ENCODE peak calls at places on chromosomes 12 and 14, in ten cellular contexts. T is astrocyte of the cerebellum; S is NCI-H82; B is heart left ventricle; W is effector memory CD8-positive, alpha-beta T cell; Y is RPMI7951; I is AG20443; Z is stimulated activated CD4-positive, alpha-beta T cell treated with anti-CD3 and anti-CD28 coated beads, Interleukin-2, amount 100 ng/mL, for 48 hours; G is germinal center; O is activated naive CD4-positive, alpha-beta T cell treated with Interleukin-2 at 50 U/mL for 16 hours. A is an unnamed sample.
A peak's percentile ranks its signal among the peaks of the same experiment; 100 is the strongest.

GRCh38 chr12:132352896-132353800 is 23.8 kb upstream of the GALNT9 start:
- DNase-seq in T (no peak), S (peak; percentile 59), B (peak; percentile 55), W (no peak), Y (no peak), I (no peak), Z (no peak), G (no peak), O (no peak), A (no peak)

GRCh38 chr14:68978550-68978911 is 571 bp downstream of the ACTN1 start:
- DNase-seq in T (no peak), S (peak; percentile 62), B (peak; percentile 82), W (no peak), Y (peak; percentile 58), I (peak; percentile 61), Z (no peak), G (peak; percentile 37), O (peak; percentile 38), A (peak; percentile 28)

GRCh38 chr14:77322209-77322902 is 1.5 kb downstream of the GSTZ1 start:
- DNase-seq in T (no peak), S (peak; percentile 5), B (no peak), W (no peak), Y (no peak), I (no peak), Z (no peak), G (no peak), O (no peak), A (no peak)

GRCh38 chr12:25979563-25979962 is 21.1 kb downstream of the RASSF8 start:
- DNase-seq in T (no peak), S (no peak), B (no peak), W (no peak), Y (peak; percentile 57), I (no peak), Z (no peak), G (no peak), O (no peak), A (no peak)

GRCh38 chr12:30201301-30202160 is 417.8 kb upstream of the TMTC1 start:
- DNase-seq in T (no peak), S (no peak), B (peak; percentile 61), W (no peak), Y (no peak), I (no peak), Z (no peak), G (no peak), O (no peak), A (no peak)

GRCh38 chr14:103031956-103032355 is 25.4 kb downstream of the CDC42BPB start:
- DNase-seq in T (no peak), S (peak; percentile 12), B (peak; percentile 46), W (no peak), Y (no peak), I (no peak), Z (no peak), G (no peak), O (no peak), A (no peak)

GRCh38 chr12:104524026-104524425 is 67.3 kb downstream of the CHST11 start:
- DNase-seq in T (no peak), S (no peak), B (no peak), W (no peak), Y (peak; percentile 66), I (no peak), Z (no peak), G (no peak), O (no peak), A (no peak)

GRCh38 chr12:1189163-1189562 is 198.1 kb downstream of the ERC1 start:
- DNase-seq in T (no peak), S (no peak), B (no peak), W (no peak), Y (peak; percentile 32), I (no peak), Z (no peak), G (no peak), O (no peak), A (no peak)

GRCh38 chr12:123433615-123434014 is 2.9 kb downstream of the RILPL2 start:
- DNase-seq in T (no peak), S (no peak), B (no peak), W (no peak), Y (no peak), I (no peak), Z (no peak), G (no peak), O (no peak), A (no peak)

GRCh38 chr14:90644882-90645281 is 171.3 kb downstream of the TTC7B start:
- DNase-seq in T (no peak), S (no peak), B (no peak), W (no peak), Y (peak; percentile 85), I (peak; percentile 70), Z (no peak), G (no peak), O (no peak), A (no peak)

GRCh38 chr14:105944632-105945610 is 418.5 kb downstream of the TMEM121 start:
- DNase-seq in T (no peak), S (peak; percentile 61), B (peak; percentile 81), W (peak; percentile 65), Y (peak; percentile 52), I (no peak), Z (peak; percentile 84), G (peak; percentile 28), O (peak; percentile 79), A (peak; percentile 74)

GRCh38 chr12:63151898-63152700 is 1.1 kb upstream of the AVPR1A start:
- DNase-seq in T (no peak), S (peak; percentile 83), B (peak; percentile 55), W (no peak), Y (peak; percentile 42), I (peak; percentile 72), Z (no peak), G (peak; percentile 29), O (no peak), A (no peak)

GRCh38 chr14:91048676-91049075 is 11.8 kb downstream of the RPS6KA5 start:
- DNase-seq in T (no peak), S (peak; percentile 39), B (no peak), W (no peak), Y (no peak), I (no peak), Z (no peak), G (no peak), O (no peak), A (no peak)

GRCh38 chr14:52402812-52403526 is 88.9 kb downstream of the PTGER2 start:
- DNase-seq in T (peak; percentile 83), S (no peak), B (no peak), W (no peak), Y (peak; percentile 20), I (no peak), Z (no peak), G (no peak), O (peak; percentile 29), A (no peak)

GRCh38 chr14:100348253-100348729 is 25.2 kb downstream of the SLC25A47 start:
- DNase-seq in T (no peak), S (no peak), B (no peak), W (no peak), Y (no peak), I (no peak), Z (no peak), G (no peak), O (no peak), A (no peak)

GRCh38 chr12:115440438-115440837 is 756.5 kb upstream of the TBX3 start:
- DNase-seq in T (peak; percentile 12), S (no peak), B (peak; percentile 80), W (no peak), Y (peak; percentile 90), I (peak; percentile 74), Z (no peak), G (no peak), O (no peak), A (no peak)

GRCh38 chr14:100644784-100645183 is 57.6 kb upstream of the BEGAIN start:
- DNase-seq in T (no peak), S (no peak), B (no peak), W (no peak), Y (no peak), I (no peak), Z (no peak), G (no peak), O (no peak), A (no peak)

GRCh38 chr14:105937253-105938054 is 411.1 kb downstream of the TMEM121 start:
- DNase-seq in T (no peak), S (no peak), B (peak; percentile 30), W (no peak), Y (no peak), I (no peak), Z (no peak), G (no peak), O (no peak), A (no peak)

GRCh38 chr12:107057071-107057834 is 36.1 kb downstream of the CRY1 start:
- DNase-seq in T (no peak), S (no peak), B (no peak), W (no peak), Y (no peak), I (peak; percentile 36), Z (no peak), G (no peak), O (no peak), A (no peak)

GRCh38 chr14:37223947-37224474 is 26.3 kb downstream of the MIPOL1 start:
- DNase-seq in T (no peak), S (no peak), B (no peak), W (no peak), Y (no peak), I (no peak), Z (no peak), G (no peak), O (no peak), A (no peak)

GRCh38 chr12:66210840-66211239 is 21.8 kb downstream of the IRAK3 start:
- DNase-seq in T (no peak), S (no peak), B (no peak), W (no peak), Y (no peak), I (peak; percentile 16), Z (no peak), G (no peak), O (no peak), A (no peak)

GRCh38 chr14:104582649-104583048 is 3.1 kb downstream of the C14orf180 start:
- DNase-seq in T (no peak), S (peak; percentile 34), B (peak; percentile 82), W (no peak), Y (no peak), I (no peak), Z (no peak), G (no peak), O (no peak), A (no peak)

GRCh38 chr14:77843155-77843554 is 43.2 kb downstream of the ADCK1 start:
- DNase-seq in T (no peak), S (no peak), B (no peak), W (no peak), Y (no peak), I (no peak), Z (no peak), G (no peak), O (no peak), A (no peak)

GRCh38 chr12:79927772-79928474 is 7.0 kb downstream of the PPP1R12A start:
- DNase-seq in T (no peak), S (no peak), B (no peak), W (peak; percentile 43), Y (peak; percentile 14), I (peak; percentile 25), Z (no peak), G (no peak), O (peak; percentile 47), A (peak; percentile 34)

GRCh38 chr12:116765271-116765670 is 27.2 kb downstream of the RNFT2 start:
- DNase-seq in T (no peak), S (no peak), B (no peak), W (no peak), Y (no peak), I (no peak), Z (no peak), G (no peak), O (no peak), A (no peak)

GRCh38 chr14:91875515-91876286 is 8.4 kb upstream of the TC2N start:
- DNase-seq in T (no peak), S (peak; percentile 34), B (no peak), W (no peak), Y (no peak), I (no peak), Z (no peak), G (no peak), O (no peak), A (no peak)

GRCh38 chr12:124283326-124283725 is 11.6 kb upstream of the RFLNA start:
- DNase-seq in T (no peak), S (no peak), B (no peak), W (no peak), Y (no peak), I (no peak), Z (no peak), G (no peak), O (no peak), A (no peak)

GRCh38 chr14:104546021-104546491 is 33.5 kb upstream of the C14orf180 start:
- DNase-seq in T (no peak), S (no peak), B (no peak), W (no peak), Y (no peak), I (peak; percentile 10), Z (no peak), G (no peak), O (no peak), A (no peak)

A was measured in CD4-positive, CD25-positive, alpha-beta regulatory T cell.